ENCODE peak calls at places on chromosomes 13 and 19, in nine cellular contexts. J is stomach; U is cardiac fibroblast; C is PC-3; S is NB4; W is osteoblast; L is left ventricle myocardium inferior; M is CD4-positive, alpha-beta T cell; X is body of pancreas. P is an unnamed sample.

GRCh38 chr13:20391597-20392452 is 133.8 kb downstream of the CRYL1 start:
- DNase-seq in M (no peak), L (no peak), J (no peak), X (no peak), W (peak; percentile 90), U (no peak), C (peak; percentile 76), S (no peak), P (no peak)

GRCh38 chr19:14472202-14472961 is 2.8 kb downstream of the PTGER1 start:
- DNase-seq in U (peak; percentile 61), J (peak; percentile 70), M (peak; percentile 87), W (peak; percentile 99), X (peak; percentile 60), C (peak; percentile 72), S (peak; percentile 92), L (peak; percentile 68), P (peak; percentile 73)

GRCh38 chr19:52138614-52139290 is 986 bp downstream of the ZNF616 start:
- DNase-seq in M (no peak), L (no peak), C (peak; percentile 29), S (peak; percentile 70), W (no peak), J (no peak), X (peak; percentile 17), U (peak; percentile 16), P (no peak)

GRCh38 chr13:30577381-30577780 is 40.3 kb upstream of the USPL1 start:
- DNase-seq in M (no peak), U (peak; percentile 78), L (no peak), J (no peak), S (peak; percentile 92), W (peak; percentile 64), C (peak; percentile 90), X (no peak), P (no peak)

GRCh38 chr13:32426191-32426980 is 1.5 kb downstream of the N4BP2L1 start:
- DNase-seq in L (no peak), W (no peak), C (no peak), M (peak; percentile 29), U (no peak), S (peak; percentile 87), X (no peak), J (no peak), P (no peak)

GRCh38 chr19:7101498-7102253 is 32.2 kb downstream of the ZNF557 start:
- DNase-seq in W (no peak), X (no peak), S (no peak), L (no peak), U (no peak), C (no peak), J (no peak), M (no peak), P (no peak)

GRCh38 chr13:112531263-112531794 is 56.6 kb downstream of the TUBGCP3 start:
- DNase-seq in U (no peak), S (no peak), M (no peak), C (no peak), J (no peak), W (no peak), X (no peak), L (no peak), P (no peak)

GRCh38 chr13:30908416-30908980 is 2.4 kb downstream of the MEDAG start:
- DNase-seq in C (no peak), M (no peak), W (peak; percentile 66), S (no peak), U (peak; percentile 93), L (peak; percentile 47), J (no peak), X (no peak), P (no peak)

GRCh38 chr19:38803543-38803942 is 9.2 kb downstream of the LGALS4 start:
- DNase-seq in X (no peak), M (no peak), C (no peak), U (no peak), J (no peak), L (no peak), S (no peak), W (peak; percentile 71), P (no peak)

GRCh38 chr13:72186730-72187422 is 319.9 kb upstream of the DACH1 start:
- DNase-seq in S (no peak), U (no peak), M (no peak), L (no peak), J (no peak), X (peak; percentile 22), W (no peak), C (peak; percentile 67), P (no peak)

GRCh38 chr19:55669418-55670279 is 5.4 kb upstream of the EPN1 start:
- DNase-seq in M (no peak), S (no peak), J (no peak), L (no peak), C (no peak), U (no peak), W (no peak), X (no peak), P (no peak)

GRCh38 chr19:46471116-46471733 is at the start of gene PNMA8A:
- DNase-seq in W (peak; percentile 94), M (no peak), L (peak; percentile 74), S (no peak), J (peak; percentile 44), U (peak; percentile 94), C (no peak), X (peak; percentile 67), P (no peak)

GRCh38 chr19:15154002-15154612 is 46.7 kb downstream of the NOTCH3 start:
- DNase-seq in J (no peak), U (peak; percentile 64), X (no peak), S (peak; percentile 68), W (peak; percentile 54), L (no peak), M (no peak), C (peak; percentile 74), P (no peak)

DNA sequence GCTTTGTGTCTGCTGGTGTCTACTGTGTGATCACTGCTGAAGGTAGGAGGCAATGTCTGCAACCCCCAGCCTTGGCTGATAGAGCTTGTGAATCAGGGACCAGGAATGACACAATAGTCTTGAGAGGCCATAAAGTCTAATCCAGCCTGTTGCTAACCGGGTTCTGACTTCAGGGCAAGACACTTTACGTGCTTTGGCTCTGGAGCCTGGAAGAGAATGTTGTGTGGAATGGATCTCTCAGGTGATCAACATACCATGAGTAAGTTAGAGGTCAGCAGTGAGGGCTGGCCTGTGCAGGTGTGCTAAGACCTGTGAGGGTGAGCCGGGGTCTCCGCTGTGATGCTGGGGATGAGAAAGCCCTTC is 5.6 kb downstream of the COL4A2 start:
- DNase-seq in M (no peak), U (peak; percentile 80), W (peak; percentile 94), J (no peak), S (peak; percentile 8), L (no peak), C (peak; percentile 73), X (no peak), P (no peak)
- TF ChIP-seq CTCF in M (no peak), U (no peak), W (peak; percentile 5), J (no peak), S (no peak), L (no peak), C (no peak), X (no peak), P (no peak)

DNA sequence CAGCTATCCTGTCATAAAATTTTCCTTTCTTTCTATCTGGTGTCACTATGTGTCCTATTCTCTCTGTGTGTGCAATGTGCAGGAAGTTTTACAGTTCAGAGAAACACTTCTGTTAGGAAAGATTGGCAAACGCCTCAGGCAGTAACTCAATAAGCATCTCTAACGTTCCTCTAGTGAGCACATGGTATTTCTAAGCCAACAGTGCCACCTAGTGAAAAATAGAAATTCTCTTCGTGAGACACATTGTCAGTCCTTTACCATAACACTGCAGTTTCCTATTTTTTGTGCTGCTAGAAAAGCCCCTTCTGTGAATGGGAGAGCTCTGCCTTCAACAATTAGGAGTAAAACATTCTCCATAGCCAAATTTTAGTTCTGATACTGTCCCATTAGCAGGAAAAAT is 50.7 kb downstream of the ZNF723 start:
- DNase-seq in X (no peak), U (peak; percentile 11), S (peak; percentile 81), L (no peak), M (no peak), J (no peak), C (peak; percentile 68), W (peak; percentile 62), P (no peak)
- TF ChIP-seq CTCF in X (peak; percentile 20), U (peak; percentile 22), S (peak; percentile 28), L (peak; percentile 60), M (no peak), J (no peak), C (peak; percentile 63), W (no peak), P (no peak)

DNA sequence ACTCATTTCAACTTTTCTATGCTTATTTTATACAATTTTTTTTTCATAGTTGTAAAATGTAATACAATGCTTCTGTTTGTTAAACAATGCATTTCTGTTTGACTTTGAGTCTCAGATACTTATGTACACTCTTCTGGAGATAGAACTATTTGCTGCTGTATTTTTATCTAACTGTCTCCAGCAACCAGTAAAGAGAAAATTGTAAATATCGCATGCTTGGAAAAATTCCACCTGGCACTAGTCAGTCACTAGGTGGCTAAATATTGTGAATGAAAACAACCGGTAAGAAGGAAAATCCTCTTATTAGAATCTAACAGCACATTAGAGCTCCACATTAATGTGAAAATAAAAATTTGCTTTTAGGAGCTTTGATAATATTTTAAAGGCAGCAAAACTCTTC is 876.5 kb downstream of the PCDH9 start:
- DNase-seq in L (no peak), J (no peak), S (no peak), X (no peak), W (no peak), C (peak; percentile 24), U (peak; percentile 61), M (no peak), P (no peak)
- TF ChIP-seq CTCF in L (no peak), J (no peak), S (no peak), X (no peak), W (no peak), C (no peak), U (no peak), M (no peak), P (no peak)

GRCh38 chr13:42820450-42820849 is 39.1 kb downstream of the FAM216B start:
- DNase-seq in X (no peak), L (no peak), W (no peak), M (no peak), S (no peak), J (no peak), U (peak; percentile 69), C (no peak), P (no peak)

GRCh38 chr13:42819712-42820111 is 38.3 kb downstream of the FAM216B start:
- DNase-seq in X (no peak), S (no peak), L (no peak), J (no peak), M (no peak), C (no peak), U (peak; percentile 48), W (no peak), P (no peak)

GRCh38 chr13:42814868-42815267 is 33.5 kb downstream of the FAM216B start:
- DNase-seq in J (no peak), U (peak; percentile 77), W (peak; percentile 65), C (peak; percentile 83), X (no peak), S (no peak), L (no peak), M (no peak), P (no peak)

GRCh38 chr13:42815686-42816085 is 34.3 kb downstream of the FAM216B start:
- DNase-seq in X (no peak), C (no peak), M (no peak), S (no peak), U (peak; percentile 49), L (no peak), W (no peak), J (no peak), P (no peak)

DNA sequence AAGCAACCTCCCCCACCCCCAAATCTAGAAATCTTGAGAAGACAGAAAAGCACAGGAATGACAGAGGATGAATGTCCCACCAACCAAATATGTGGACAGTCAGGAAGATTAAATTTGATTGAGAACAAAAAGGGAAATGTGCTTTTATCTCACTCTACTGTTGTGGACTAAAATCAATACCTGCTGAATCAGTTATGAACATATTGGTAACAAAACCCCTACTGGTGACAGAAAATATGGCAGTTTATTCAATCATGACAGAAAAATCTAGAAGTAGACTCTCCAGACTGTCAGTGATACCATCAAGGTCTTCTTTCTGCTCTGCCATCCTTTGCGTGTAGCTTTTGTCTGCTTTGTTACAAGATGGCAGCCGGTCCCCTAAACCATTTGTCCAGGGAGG is 35.2 kb downstream of the FAM216B start:
- DNase-seq in W (no peak), L (no peak), U (no peak), C (no peak), M (no peak), X (no peak), J (no peak), S (no peak), P (no peak)
- TF ChIP-seq CTCF in W (peak; percentile 24), L (no peak), U (peak; percentile 33), C (peak; percentile 27), M (no peak), X (no peak), J (no peak), S (no peak), P (no peak)

P was measured in omental fat pad.